ENCODE peak calls at places on chromosomes 4 and X, in eight cellular contexts. S is MCF 10A, X is body of pancreas, D is neural progenitor cell, T is mucosa of descending colon, O is fibroblast of mammary gland, W is GM12865, F is pancreas. G is an unnamed sample.

GRCh38 chrX:148878371-148878770 is 378.0 kb downstream of the AFF2 start:
- DNase-seq in S (peak; percentile 18), X (no peak), D (no peak), T (no peak), O (peak; percentile 37), W (no peak), F (no peak), G (no peak)

GRCh38 chr4:144449623-144450022 is 196.3 kb upstream of the HHIP start:
- DNase-seq in S (no peak), X (no peak), D (no peak), T (no peak), O (peak; percentile 72), W (no peak), F (no peak), G (no peak)

GRCh38 chrX:145936769-145937168 is 119.1 kb downstream of the SLITRK2 start:
- DNase-seq in S (no peak), X (no peak), D (no peak), T (no peak), O (no peak), W (no peak), F (no peak), G (no peak)

GRCh38 chr4:119661231-119661630 is 32.6 kb upstream of the PDE5A start:
- DNase-seq in S (no peak), X (no peak), D (no peak), T (no peak), O (no peak), W (no peak), F (no peak), G (no peak)

GRCh38 chr4:1041936-1042330 is 30.5 kb downstream of the FGFRL1 start:
- DNase-seq in S (no peak), X (no peak), D (no peak), T (peak; percentile 18), O (no peak), W (no peak), F (no peak), G (peak; percentile 9)

GRCh38 chr4:15964159-15964558 is 1.2 kb upstream of the FGFBP2 start:
- DNase-seq in S (no peak), X (no peak), D (no peak), T (no peak), O (no peak), W (no peak), F (no peak), G (no peak)

GRCh38 chr4:114312349-114312748 is 286.3 kb upstream of the UGT8 start:
- DNase-seq in S (no peak), X (no peak), D (peak; percentile 2), T (no peak), O (no peak), W (peak; percentile 4), F (no peak), G (no peak)

GRCh38 chrX:6679550-6679949 is 144.6 kb upstream of the VCX3A start:
- DNase-seq in S (no peak), X (no peak), D (no peak), T (no peak), O (no peak), W (no peak), F (no peak), G (no peak)

GRCh38 chr4:105622269-105622668 is 69.8 kb downstream of the ARHGEF38 start:
- DNase-seq in S (peak; percentile 45), X (no peak), D (no peak), T (no peak), O (peak; percentile 62), W (no peak), F (no peak), G (no peak)

GRCh38 chr4:98728433-98728832 is 70.0 kb upstream of the TSPAN5 start:
- DNase-seq in S (peak; percentile 65), X (no peak), D (no peak), T (no peak), O (peak; percentile 44), W (no peak), F (no peak), G (no peak)

GRCh38 chr4:1770245-1770644 is 22.8 kb upstream of the FGFR3 start:
- DNase-seq in S (no peak), X (no peak), D (peak; percentile 90), T (no peak), O (no peak), W (no peak), F (no peak), G (no peak)

GRCh38 chr4:151331276-151332042 is 6.1 kb upstream of the SH3D19 start:
- DNase-seq in S (peak; percentile 23), X (no peak), D (no peak), T (no peak), O (peak; percentile 29), W (peak; percentile 5), F (no peak), G (no peak)

GRCh38 chr4:108113229-108113628 is 55.5 kb downstream of the LEF1 start:
- DNase-seq in S (no peak), X (no peak), D (no peak), T (no peak), O (peak; percentile 5), W (peak; percentile 10), F (no peak), G (no peak)

GRCh38 chr4:56215138-56215793 is 172.0 kb downstream of the AASDH start:
- DNase-seq in S (peak; percentile 53), X (no peak), D (no peak), T (no peak), O (peak; percentile 19), W (no peak), F (no peak), G (no peak)

GRCh38 chr4:25442863-25443307 is 65.8 kb downstream of the ANAPC4 start:
- DNase-seq in S (no peak), X (no peak), D (peak; percentile 14), T (no peak), O (no peak), W (no peak), F (no peak), G (no peak)

GRCh38 chr4:180542445-180543100 is 1700.6 kb upstream of the TENM3 start:
- DNase-seq in S (peak; percentile 95), X (no peak), D (no peak), T (no peak), O (peak; percentile 56), W (no peak), F (no peak), G (no peak)

GRCh38 chrX:74338852-74339251 is 34.9 kb downstream of the ZCCHC13 start:
- DNase-seq in S (no peak), X (no peak), D (no peak), T (no peak), O (no peak), W (no peak), F (no peak), G (no peak)
- TF ChIP-seq CTCF in S (no peak), X (no peak), D (no peak), T (no peak), O (no peak), W (no peak), F (no peak), G (no peak)

DNA sequence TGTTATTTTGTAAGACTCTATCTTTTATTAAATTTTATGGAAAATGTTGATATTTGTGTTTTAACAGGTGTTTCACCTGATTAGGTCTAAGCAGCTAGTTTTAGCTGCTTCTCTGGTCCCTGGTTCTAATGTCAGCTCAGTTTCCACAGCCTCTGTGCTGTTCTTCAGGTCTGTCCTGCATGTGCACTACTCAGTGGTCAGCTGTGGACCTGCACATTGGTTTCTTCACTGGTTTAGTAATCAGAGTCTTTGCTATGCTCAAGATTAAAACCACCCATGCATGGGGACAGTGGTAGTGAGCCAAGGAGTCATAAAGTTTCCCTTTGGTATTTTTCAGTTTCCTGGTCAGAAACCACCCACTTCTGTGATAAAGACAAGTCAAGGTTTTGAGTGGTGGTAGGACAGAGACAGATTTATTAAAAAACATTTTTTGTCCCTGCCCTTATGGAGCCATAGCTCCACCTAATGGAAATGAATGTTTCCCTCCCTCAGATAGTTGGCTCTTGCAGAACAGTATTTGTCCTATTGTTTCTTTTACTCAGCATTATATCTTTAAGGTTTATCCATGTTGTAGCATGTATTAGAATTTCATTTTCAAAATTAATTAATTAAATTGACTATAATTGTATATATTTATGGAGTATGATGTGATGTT is 36.8 kb upstream of the VBP1 start:
- DNase-seq in S (peak; percentile 15), X (no peak), D (no peak), T (no peak), O (no peak), W (peak; percentile 1), F (no peak), G (no peak)
- TF ChIP-seq CTCF in S (no peak), X (no peak), D (no peak), T (no peak), O (no peak), W (no peak), F (no peak), G (no peak)

DNA sequence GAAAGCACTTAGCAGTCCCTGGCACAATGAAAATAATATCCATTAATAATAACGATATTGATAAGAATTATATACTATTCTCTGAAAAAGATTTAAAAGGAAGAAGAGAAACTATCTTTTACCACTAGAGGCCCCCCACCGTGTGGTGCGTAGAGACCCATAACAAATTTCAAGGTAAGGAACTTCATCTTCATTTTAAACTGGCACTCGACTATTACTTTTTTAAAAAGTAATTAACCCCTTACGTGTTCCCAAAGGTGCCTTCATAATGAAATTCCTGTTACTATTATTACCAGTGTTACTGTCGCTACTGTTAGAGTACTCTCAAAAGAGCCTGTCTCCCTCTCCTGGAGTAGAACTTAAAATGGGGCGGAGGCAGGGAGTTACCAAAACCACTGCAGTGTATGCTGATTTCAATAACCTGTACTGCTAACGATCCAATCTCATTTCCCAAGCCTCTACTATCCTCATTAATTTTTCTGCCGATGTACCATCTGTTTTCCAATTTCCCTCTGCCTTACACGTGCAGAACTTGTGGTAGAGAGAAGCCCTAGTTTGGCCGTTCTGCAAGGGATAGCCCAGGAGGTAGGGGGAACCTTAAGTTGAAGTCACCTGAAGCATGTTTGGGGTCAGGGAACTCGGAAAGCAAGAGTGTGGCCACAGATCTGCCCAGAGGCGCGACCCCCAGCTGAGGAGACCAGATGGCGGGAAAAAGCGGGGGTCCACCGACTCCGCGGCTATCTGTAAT is 813 bp upstream of the STK26 start:
- DNase-seq in S (peak; percentile 37), X (no peak), D (no peak), T (no peak), O (no peak), W (peak; percentile 34), F (no peak), G (no peak)
- TF ChIP-seq CTCF in S (peak; percentile 11), X (no peak), D (peak; percentile 8), T (no peak), O (peak; percentile 41), W (peak; percentile 33), F (no peak), G (peak; percentile 36)

GRCh38 chr4:65893311-65893710 is 223.0 kb upstream of the EPHA5 start:
- DNase-seq in S (no peak), X (no peak), D (no peak), T (no peak), O (no peak), W (no peak), F (no peak), G (no peak)

DNA sequence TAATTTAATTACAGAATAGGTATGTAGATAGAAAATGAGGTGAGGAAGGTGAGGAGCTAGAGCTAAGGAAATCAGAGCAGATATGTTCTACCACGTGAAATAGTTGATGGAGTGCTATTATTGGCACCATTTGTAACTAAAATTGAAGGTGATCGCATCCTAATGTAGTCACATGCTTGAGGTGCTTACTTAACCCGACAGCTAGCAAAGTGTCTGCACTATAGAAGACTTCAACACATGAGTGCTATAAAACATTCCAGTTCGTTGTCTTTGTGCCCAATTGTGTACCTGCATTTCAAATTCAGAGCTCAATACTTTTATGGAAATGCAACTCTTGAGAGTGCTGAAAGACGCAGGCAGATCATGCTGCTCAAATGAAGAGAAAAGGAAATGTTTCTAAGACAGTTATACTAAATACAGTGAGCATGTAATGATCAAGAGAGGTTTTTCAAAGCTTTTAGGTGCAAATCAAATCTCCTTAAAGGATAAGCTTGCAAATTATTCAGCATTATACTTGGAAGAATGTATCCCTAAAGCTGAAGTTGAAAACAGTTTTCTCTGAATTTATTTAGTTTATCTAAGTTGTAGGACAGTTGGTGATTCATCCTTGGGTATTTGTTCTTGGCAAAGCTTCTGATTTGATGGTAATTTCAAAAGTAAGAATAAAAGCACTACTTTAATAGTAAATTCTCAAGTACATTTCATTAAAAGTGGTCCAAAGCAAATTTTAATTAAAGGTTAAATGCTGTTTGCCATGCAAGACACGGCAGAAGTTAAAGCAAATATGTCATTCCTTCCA is 223.9 kb upstream of the EPHA5 start:
- DNase-seq in S (no peak), X (no peak), D (no peak), T (no peak), O (peak; percentile 16), W (no peak), F (no peak), G (no peak)
- TF ChIP-seq CTCF in S (no peak), X (no peak), D (no peak), T (no peak), O (no peak), W (no peak), F (no peak), G (no peak)